ENCODE peak calls at places on chromosomes 13 and 19, in nine cellular contexts. P, J, I, A, M, R, S, D and V are unnamed samples.

GRCh38 chr19:46704379-46705076 is 12.4 kb downstream of the PRKD2 start:
- DNase-seq in D (no peak), R (peak), A (peak), I (peak), J (no peak), M (peak), P (peak), S (peak), V (no peak)

GRCh38 chr13:105991622-105992254 is 543.7 kb downstream of the EFNB2 start:
- DNase-seq in I (no peak), P (peak), D (peak), J (no peak), A (no peak), M (no peak), S (no peak), R (no peak), V (no peak)

GRCh38 chr19:31418692-31419430 is 69.6 kb upstream of the TSHZ3 start:
- DNase-seq in S (no peak), M (no peak), I (no peak), P (no peak), A (no peak), D (no peak), J (no peak), R (no peak), V (no peak)

GRCh38 chr19:13149628-13150186 is 468 bp downstream of the STX10 start:
- DNase-seq in M (peak), P (peak), A (no peak), R (no peak), S (peak), D (no peak), J (no peak), I (peak), V (no peak)

GRCh38 chr19:38149597-38149996 is 74.4 kb downstream of the DPF1 start:
- DNase-seq in I (no peak), J (no peak), S (no peak), D (no peak), M (no peak), P (no peak), R (no peak), A (no peak), V (no peak)

GRCh38 chr19:36113425-36113824 is 1.2 kb downstream of the POLR2I start:
- DNase-seq in D (no peak), S (no peak), R (no peak), P (no peak), I (no peak), A (no peak), J (no peak), M (no peak), V (no peak)

GRCh38 chr13:47017476-47017875 is 120.6 kb upstream of the HTR2A start:
- DNase-seq in P (no peak), D (no peak), M (no peak), A (no peak), I (no peak), S (no peak), R (no peak), J (no peak), V (no peak)

GRCh38 chr19:31831421-31831820 is 482.2 kb upstream of the TSHZ3 start:
- DNase-seq in M (no peak), I (no peak), D (no peak), R (no peak), P (no peak), A (no peak), S (no peak), J (no peak), V (no peak)

GRCh38 chr13:43357435-43358065 is 334.2 kb downstream of the DNAJC15 start:
- DNase-seq in S (peak), I (no peak), R (no peak), D (no peak), M (no peak), A (no peak), J (no peak), P (no peak), V (no peak)

GRCh38 chr19:10612515-10613119 is 12.7 kb upstream of the SLC44A2 start:
- DNase-seq in I (no peak), P (peak), S (no peak), A (no peak), D (no peak), J (no peak), R (no peak), M (no peak), V (no peak)

GRCh38 chr19:6125571-6125989 is 9.9 kb upstream of the ACSBG2 start:
- DNase-seq in J (peak), P (peak), A (peak), I (peak), R (peak), D (peak), M (peak), S (peak), V (peak)

GRCh38 chr19:11023016-11023415 is 62.2 kb downstream of the SMARCA4 start:
- DNase-seq in R (no peak), S (no peak), A (no peak), I (no peak), J (no peak), D (no peak), P (no peak), M (no peak), V (no peak)

GRCh38 chr13:24931450-24932217 is 164.3 kb upstream of the PABPC3 start:
- DNase-seq in J (no peak), S (peak), A (no peak), I (no peak), R (no peak), P (no peak), D (no peak), M (no peak), V (no peak)

GRCh38 chr19:2478324-2478755 is 2.4 kb downstream of the GADD45B start:
- DNase-seq in J (peak), S (peak), D (no peak), I (peak), M (peak), R (peak), A (no peak), P (peak), V (no peak)

GRCh38 chr13:43363156-43363918 is 340.0 kb downstream of the DNAJC15 start:
- DNase-seq in M (no peak), R (no peak), I (no peak), A (no peak), D (peak), S (no peak), J (peak), P (no peak), V (peak)

GRCh38 chr19:41784337-41785239 is 11.8 kb upstream of the CEACAM3 start:
- DNase-seq in P (no peak), J (no peak), D (no peak), S (no peak), A (no peak), I (no peak), R (no peak), M (no peak), V (no peak)

GRCh38 chr13:93867481-93867880 is 612.0 kb downstream of the DCT start:
- DNase-seq in P (no peak), R (no peak), D (peak), S (no peak), M (no peak), A (no peak), I (no peak), J (no peak), V (no peak)

GRCh38 chr13:73429691-73430090 is 370.9 kb downstream of the KLF5 start:
- DNase-seq in I (no peak), D (no peak), J (no peak), M (no peak), P (no peak), S (no peak), R (no peak), A (no peak), V (no peak)

GRCh38 chr13:32314968-32315254 is 252 bp downstream of the ZAR1L start:
- DNase-seq in A (peak), J (peak), S (peak), P (peak), M (peak), I (peak), R (peak), D (no peak), V (no peak)

GRCh38 chr19:29323972-29324680 is 111.2 kb upstream of the UQCRFS1 start:
- DNase-seq in D (no peak), M (no peak), S (no peak), R (no peak), I (no peak), J (no peak), A (no peak), P (no peak), V (no peak)

GRCh38 chr19:19336597-19336996 is 16.0 kb downstream of the MAU2 start:
- DNase-seq in R (no peak), P (no peak), A (no peak), S (no peak), M (no peak), D (no peak), J (no peak), I (no peak), V (no peak)

GRCh38 chr13:85379991-85380390 is 419.2 kb downstream of the SLITRK6 start:
- DNase-seq in P (no peak), M (no peak), I (no peak), S (no peak), J (no peak), R (no peak), D (no peak), A (no peak), V (no peak)

GRCh38 chr19:48258350-48258749 is 2.6 kb upstream of the CARD8 start:
- DNase-seq in J (no peak), A (no peak), M (no peak), P (no peak), I (no peak), S (no peak), R (no peak), D (no peak), V (no peak)

GRCh38 chr13:24672141-24673132 is 7.8 kb upstream of the ATP12A start:
- DNase-seq in D (no peak), P (no peak), J (no peak), R (no peak), A (no peak), M (no peak), I (no peak), S (peak), V (no peak)

GRCh38 chr13:107239213-107239612 is 671.3 kb upstream of the ARGLU1 start:
- DNase-seq in D (no peak), J (no peak), I (no peak), S (no peak), P (no peak), A (no peak), M (no peak), R (no peak), V (no peak)

GRCh38 chr13:44759723-44760360 is 183.7 kb upstream of the TSC22D1 start:
- DNase-seq in I (no peak), R (no peak), S (no peak), M (no peak), J (peak), D (peak), A (no peak), P (peak), V (no peak)

GRCh38 chr19:35509861-35510625 is 3.4 kb downstream of the DMKN start:
- DNase-seq in R (peak), I (peak), P (peak), D (no peak), A (peak), J (peak), M (peak), S (peak), V (peak)

GRCh38 chr19:2542341-2543069 is 66.6 kb downstream of the GADD45B start:
- DNase-seq in A (no peak), R (no peak), M (no peak), I (no peak), J (no peak), D (peak), P (no peak), S (peak), V (no peak)

GRCh38 chr13:52348983-52349780 is 56.8 kb downstream of the THSD1 start:
- DNase-seq in I (no peak), J (no peak), M (no peak), P (no peak), R (no peak), D (peak), S (no peak), A (no peak), V (no peak)

GRCh38 chr19:1261863-1262686 is 7.1 kb upstream of the CIRBP start:
- DNase-seq in P (peak), R (no peak), S (no peak), I (no peak), J (no peak), M (no peak), A (no peak), D (no peak), V (no peak)

GRCh38 chr19:14694867-14695266 is 5.0 kb downstream of the ZNF333 start:
- DNase-seq in J (no peak), S (no peak), I (no peak), M (no peak), A (no peak), R (no peak), P (no peak), D (no peak), V (no peak)

GRCh38 chr13:71148391-71148790 is 718.6 kb downstream of the DACH1 start:
- DNase-seq in P (no peak), D (no peak), A (no peak), M (no peak), S (no peak), J (no peak), R (no peak), I (no peak), V (no peak)

GRCh38 chr19:6800991-6801396 is 28.5 kb downstream of the VAV1 start:
- DNase-seq in J (no peak), D (peak), P (no peak), I (no peak), R (no peak), A (no peak), M (no peak), S (no peak), V (no peak)

GRCh38 chr13:44805623-44806022 is 183.6 kb downstream of the NUFIP1 start:
- DNase-seq in P (no peak), R (no peak), J (no peak), M (no peak), I (no peak), S (no peak), D (no peak), A (no peak), V (no peak)

GRCh38 chr13:40315416-40316064 is 350.9 kb downstream of the FOXO1 start:
- DNase-seq in M (no peak), P (no peak), I (peak), R (no peak), J (no peak), S (no peak), A (peak), D (no peak), V (no peak)

GRCh38 chr19:4471400-4472173 is 510 bp upstream of the HDGFL2 start:
- DNase-seq in I (peak), J (peak), D (peak), P (peak), R (peak), S (peak), A (peak), M (peak), V (peak)

GRCh38 chr13:75703768-75704167 is 67.6 kb downstream of the LMO7 start:
- DNase-seq in R (no peak), J (no peak), P (no peak), D (no peak), A (no peak), I (no peak), M (no peak), S (no peak), V (no peak)

GRCh38 chr19:14139944-14140343 is 3.6 kb upstream of the ASF1B start:
- DNase-seq in A (no peak), I (no peak), D (no peak), P (peak), S (no peak), M (no peak), R (no peak), J (no peak), V (no peak)

GRCh38 chr19:11550265-11550664 is 8.8 kb downstream of the ELOF1 start:
- DNase-seq in J (no peak), P (no peak), I (no peak), A (no peak), R (no peak), M (no peak), D (no peak), S (no peak), V (no peak)

GRCh38 chr19:15195987-15196682 is 4.7 kb downstream of the NOTCH3 start:
- DNase-seq in D (no peak), S (peak), J (peak), R (no peak), I (no peak), A (no peak), P (no peak), M (no peak), V (no peak)